ENCODE peak calls at places on chromosomes 1 and 21, in nine cellular contexts. O, K, C, E, L, Z, I, J and R are unnamed samples.

GRCh38 chr1:23960291-23960718 is 677 bp downstream of the PNRC2 start:
- DNase-seq in K (no peak), J (no peak), C (peak), L (no peak), Z (no peak), O (no peak), I (no peak), E (no peak), R (no peak)

GRCh38 chr21:27268290-27268689 is 301.4 kb upstream of the ADAMTS5 start:
- DNase-seq in C (peak), Z (no peak), I (no peak), J (no peak), E (no peak), L (no peak), K (no peak), O (no peak), R (no peak)

GRCh38 chr1:40184193-40184592 is 23.0 kb downstream of the RLF start:
- DNase-seq in E (no peak), O (no peak), K (no peak), C (no peak), L (no peak), J (no peak), I (no peak), Z (no peak), R (no peak)

GRCh38 chr1:208044568-208045241 is 133.8 kb upstream of the CD34 start:
- DNase-seq in K (no peak), I (no peak), Z (no peak), C (no peak), J (peak), L (no peak), O (no peak), E (no peak), R (no peak)

GRCh38 chr1:175889044-175889443 is 145.6 kb upstream of the TNR start:
- DNase-seq in K (no peak), Z (no peak), O (no peak), I (no peak), L (no peak), E (no peak), C (no peak), J (no peak), R (no peak)

GRCh38 chr1:117794073-117794472 is 135.3 kb downstream of the GDAP2 start:
- DNase-seq in L (no peak), Z (no peak), I (no peak), O (no peak), K (no peak), E (no peak), J (no peak), C (peak), R (no peak)

GRCh38 chr1:182484067-182484466 is 34.1 kb downstream of the RGSL1 start:
- DNase-seq in C (no peak), K (no peak), J (no peak), Z (no peak), O (no peak), L (no peak), E (no peak), I (no peak), R (no peak)

GRCh38 chr1:50750021-50750619 is 209.9 kb downstream of the FAF1 start:
- DNase-seq in K (no peak), O (no peak), L (peak), J (no peak), C (peak), E (no peak), I (no peak), Z (no peak), R (peak)

GRCh38 chr1:182389619-182390047 is 2.0 kb downstream of the GLUL start:
- DNase-seq in I (no peak), Z (no peak), K (peak), C (peak), E (no peak), L (no peak), O (peak), J (peak), R (peak)

GRCh38 chr1:1442069-1442770 is 6.7 kb downstream of the VWA1 start:
- DNase-seq in Z (no peak), L (no peak), E (no peak), J (peak), C (no peak), K (no peak), I (no peak), O (no peak), R (no peak)

GRCh38 chr1:187374130-187374529 is 545.4 kb downstream of the PLA2G4A start:
- DNase-seq in L (no peak), O (no peak), E (no peak), K (no peak), C (no peak), Z (no peak), J (no peak), I (no peak), R (no peak)

GRCh38 chr1:175287377-175287776 is 94.8 kb upstream of the KIAA0040 start:
- DNase-seq in I (no peak), L (no peak), K (no peak), E (peak), J (no peak), O (no peak), C (no peak), Z (no peak), R (no peak)

GRCh38 chr1:224786533-224787249 is 142.8 kb upstream of the DNAH14 start:
- DNase-seq in C (peak), I (no peak), J (no peak), E (no peak), O (no peak), L (no peak), K (no peak), Z (no peak), R (no peak)

GRCh38 chr1:203888807-203889251 is 27.4 kb downstream of the SNRPE start:
- DNase-seq in I (no peak), J (no peak), C (peak), E (no peak), Z (peak), K (no peak), L (no peak), O (no peak), R (no peak)

GRCh38 chr21:15057290-15057689 is 7.5 kb downstream of the NRIP1 start:
- DNase-seq in Z (no peak), L (no peak), I (no peak), K (no peak), O (no peak), C (no peak), E (no peak), J (no peak), R (no peak)

GRCh38 chr1:157490337-157491165 is 61.8 kb downstream of the FCRL5 start:
- DNase-seq in L (peak), O (peak), C (peak), Z (no peak), E (no peak), J (peak), I (no peak), K (no peak), R (peak)

GRCh38 chr1:201624741-201625646 is 86.1 kb downstream of the NAV1 start:
- DNase-seq in J (no peak), O (no peak), C (peak), K (no peak), Z (no peak), L (no peak), E (no peak), I (no peak), R (no peak)

GRCh38 chr1:1318131-1318652 is 6.3 kb downstream of the INTS11 start:
- DNase-seq in E (no peak), O (peak), I (no peak), Z (peak), K (peak), J (peak), C (peak), L (no peak), R (peak)

GRCh38 chr1:7554343-7555270 is 216.5 kb upstream of the VAMP3 start:
- DNase-seq in C (peak), E (no peak), L (no peak), J (no peak), I (no peak), Z (no peak), K (no peak), O (no peak), R (no peak)

GRCh38 chr1:110176299-110176956 is 26.1 kb downstream of the SLC6A17 start:
- DNase-seq in C (no peak), E (no peak), K (no peak), L (no peak), O (no peak), I (no peak), J (peak), Z (no peak), R (peak)

GRCh38 chr1:9794081-9794480 is 29.7 kb downstream of the CLSTN1 start:
- DNase-seq in L (no peak), E (no peak), I (no peak), C (no peak), K (no peak), Z (no peak), J (no peak), O (no peak), R (no peak)

GRCh38 chr1:88742546-88742945 is 58.5 kb downstream of the PKN2 start:
- DNase-seq in K (no peak), Z (no peak), C (no peak), O (no peak), I (no peak), L (no peak), E (no peak), J (no peak), R (no peak)

GRCh38 chr1:181754103-181754502 is 270.8 kb downstream of the CACNA1E start:
- DNase-seq in E (no peak), K (no peak), Z (no peak), I (peak), C (no peak), O (no peak), L (no peak), J (no peak), R (no peak)

GRCh38 chr1:100187912-100188311 is 9.9 kb upstream of the LRRC39 start:
- DNase-seq in C (peak), E (no peak), L (no peak), Z (no peak), I (no peak), O (peak), J (peak), K (peak), R (peak)